ENCODE peak calls at places on chromosome 7, in seven cellular contexts. One of them, this sample, is unnamed.

GRCh38 chr7:143367972-143368371 is 5.5 kb upstream of the FAM131B start:
- DNase-seq in activated CD4-positive, CD25-positive, alpha-beta regulatory T cell: no peak
- DNase-seq in adipocyte: no peak
- DNase-seq in heart left ventricle: no peak
- DNase-seq in NCI-H446 treated with DMSO at 0.1 percent for 48 hours: no peak
- DNase-seq in H9: no peak
- DNase-seq in GM23248: peak
- DNase-seq in this sample: no peak

GRCh38 chr7:85821926-85822325 is 635.1 kb upstream of the SEMA3D start:
- DNase-seq in activated CD4-positive, CD25-positive, alpha-beta regulatory T cell: no peak
- DNase-seq in adipocyte: no peak
- DNase-seq in heart left ventricle: no peak
- DNase-seq in NCI-H446 treated with DMSO at 0.1 percent for 48 hours: no peak
- DNase-seq in H9: no peak
- DNase-seq in GM23248: no peak
- DNase-seq in this sample: no peak

GRCh38 chr7:134741901-134742635 is 37.4 kb upstream of the CALD1 start:
- DNase-seq in activated CD4-positive, CD25-positive, alpha-beta regulatory T cell: no peak
- DNase-seq in adipocyte: peak
- DNase-seq in heart left ventricle: peak
- DNase-seq in NCI-H446 treated with DMSO at 0.1 percent for 48 hours: no peak
- DNase-seq in H9: peak
- DNase-seq in GM23248: peak
- DNase-seq in this sample: peak

GRCh38 chr7:99447943-99448342 is 9.2 kb downstream of the CPSF4 start:
- DNase-seq in activated CD4-positive, CD25-positive, alpha-beta regulatory T cell: no peak
- DNase-seq in adipocyte: no peak
- DNase-seq in heart left ventricle: no peak
- DNase-seq in NCI-H446 treated with DMSO at 0.1 percent for 48 hours: no peak
- DNase-seq in H9: no peak
- DNase-seq in GM23248: no peak
- DNase-seq in this sample: no peak

GRCh38 chr7:22730921-22731654 is 4.1 kb downstream of the IL6 start:
- DNase-seq in activated CD4-positive, CD25-positive, alpha-beta regulatory T cell: no peak
- DNase-seq in adipocyte: peak
- DNase-seq in heart left ventricle: no peak
- DNase-seq in NCI-H446 treated with DMSO at 0.1 percent for 48 hours: no peak
- DNase-seq in H9: no peak
- DNase-seq in GM23248: peak
- DNase-seq in this sample: no peak

GRCh38 chr7:147197006-147197405 is 1080.4 kb downstream of the CNTNAP2 start:
- DNase-seq in activated CD4-positive, CD25-positive, alpha-beta regulatory T cell: no peak
- DNase-seq in adipocyte: no peak
- DNase-seq in heart left ventricle: no peak
- DNase-seq in NCI-H446 treated with DMSO at 0.1 percent for 48 hours: no peak
- DNase-seq in H9: no peak
- DNase-seq in GM23248: peak
- DNase-seq in this sample: no peak

GRCh38 chr7:15308831-15309230 is 253.0 kb downstream of the AGMO start:
- DNase-seq in activated CD4-positive, CD25-positive, alpha-beta regulatory T cell: no peak
- DNase-seq in adipocyte: no peak
- DNase-seq in heart left ventricle: no peak
- DNase-seq in NCI-H446 treated with DMSO at 0.1 percent for 48 hours: no peak
- DNase-seq in H9: no peak
- DNase-seq in GM23248: no peak
- DNase-seq in this sample: no peak

GRCh38 chr7:29350351-29350750 is 155.8 kb downstream of the CHN2 start:
- DNase-seq in activated CD4-positive, CD25-positive, alpha-beta regulatory T cell: no peak
- DNase-seq in adipocyte: no peak
- DNase-seq in heart left ventricle: no peak
- DNase-seq in NCI-H446 treated with DMSO at 0.1 percent for 48 hours: no peak
- DNase-seq in H9: no peak
- DNase-seq in GM23248: no peak
- DNase-seq in this sample: no peak

GRCh38 chr7:111108526-111108925 is 17.6 kb downstream of the LRRN3 start:
- DNase-seq in activated CD4-positive, CD25-positive, alpha-beta regulatory T cell: no peak
- DNase-seq in adipocyte: peak
- DNase-seq in heart left ventricle: no peak
- DNase-seq in NCI-H446 treated with DMSO at 0.1 percent for 48 hours: no peak
- DNase-seq in H9: no peak
- DNase-seq in GM23248: peak
- DNase-seq in this sample: no peak

GRCh38 chr7:55019329-55019690 is 493 bp downstream of the EGFR start:
- DNase-seq in activated CD4-positive, CD25-positive, alpha-beta regulatory T cell: no peak
- DNase-seq in adipocyte: peak
- DNase-seq in heart left ventricle: peak
- DNase-seq in NCI-H446 treated with DMSO at 0.1 percent for 48 hours: no peak
- DNase-seq in H9: no peak
- DNase-seq in GM23248: peak
- DNase-seq in this sample: peak

GRCh38 chr7:98879198-98879988 is 1.1 kb downstream of the TRRAP start:
- DNase-seq in activated CD4-positive, CD25-positive, alpha-beta regulatory T cell: peak
- DNase-seq in adipocyte: peak
- DNase-seq in heart left ventricle: no peak
- DNase-seq in NCI-H446 treated with DMSO at 0.1 percent for 48 hours: no peak
- DNase-seq in H9: peak
- DNase-seq in GM23248: peak
- DNase-seq in this sample: peak

GRCh38 chr7:151754142-151754590 is 122.7 kb downstream of the PRKAG2 start:
- DNase-seq in activated CD4-positive, CD25-positive, alpha-beta regulatory T cell: no peak
- DNase-seq in adipocyte: peak
- DNase-seq in heart left ventricle: peak
- DNase-seq in NCI-H446 treated with DMSO at 0.1 percent for 48 hours: peak
- DNase-seq in H9: peak
- DNase-seq in GM23248: peak
- DNase-seq in this sample: peak

GRCh38 chr7:148379693-148380092 is 210.9 kb upstream of the C7orf33 start:
- DNase-seq in activated CD4-positive, CD25-positive, alpha-beta regulatory T cell: no peak
- DNase-seq in adipocyte: no peak
- DNase-seq in heart left ventricle: no peak
- DNase-seq in NCI-H446 treated with DMSO at 0.1 percent for 48 hours: no peak
- DNase-seq in H9: no peak
- DNase-seq in GM23248: no peak
- DNase-seq in this sample: no peak

GRCh38 chr7:732094-732541 is 5.0 kb upstream of the PRKAR1B start:
- DNase-seq in activated CD4-positive, CD25-positive, alpha-beta regulatory T cell: no peak
- DNase-seq in adipocyte: peak
- DNase-seq in heart left ventricle: peak
- DNase-seq in NCI-H446 treated with DMSO at 0.1 percent for 48 hours: no peak
- DNase-seq in H9: peak
- DNase-seq in GM23248: no peak
- DNase-seq in this sample: peak

GRCh38 chr7:121273467-121274167 is 55.2 kb upstream of the WNT16 start:
- DNase-seq in activated CD4-positive, CD25-positive, alpha-beta regulatory T cell: no peak
- DNase-seq in adipocyte: peak
- DNase-seq in heart left ventricle: no peak
- DNase-seq in NCI-H446 treated with DMSO at 0.1 percent for 48 hours: no peak
- DNase-seq in H9: no peak
- DNase-seq in GM23248: no peak
- DNase-seq in this sample: no peak

GRCh38 chr7:1569016-1569415 is 816 bp downstream of the PSMG3 start:
- DNase-seq in activated CD4-positive, CD25-positive, alpha-beta regulatory T cell: no peak
- DNase-seq in adipocyte: no peak
- DNase-seq in heart left ventricle: no peak
- DNase-seq in NCI-H446 treated with DMSO at 0.1 percent for 48 hours: peak
- DNase-seq in H9: no peak
- DNase-seq in GM23248: peak
- DNase-seq in this sample: no peak

GRCh38 chr7:3162286-3162685 is 118.6 kb upstream of the CARD11 start:
- DNase-seq in activated CD4-positive, CD25-positive, alpha-beta regulatory T cell: no peak
- DNase-seq in adipocyte: no peak
- DNase-seq in heart left ventricle: no peak
- DNase-seq in NCI-H446 treated with DMSO at 0.1 percent for 48 hours: no peak
- DNase-seq in H9: no peak
- DNase-seq in GM23248: no peak
- DNase-seq in this sample: no peak

GRCh38 chr7:10756981-10757380 is 216.7 kb upstream of the PHF14 start:
- DNase-seq in activated CD4-positive, CD25-positive, alpha-beta regulatory T cell: no peak
- DNase-seq in adipocyte: no peak
- DNase-seq in heart left ventricle: no peak
- DNase-seq in NCI-H446 treated with DMSO at 0.1 percent for 48 hours: no peak
- DNase-seq in H9: no peak
- DNase-seq in GM23248: no peak
- DNase-seq in this sample: no peak

GRCh38 chr7:24214670-24215069 is 69.3 kb upstream of the NPY start:
- DNase-seq in activated CD4-positive, CD25-positive, alpha-beta regulatory T cell: no peak
- DNase-seq in adipocyte: no peak
- DNase-seq in heart left ventricle: no peak
- DNase-seq in NCI-H446 treated with DMSO at 0.1 percent for 48 hours: no peak
- DNase-seq in H9: no peak
- DNase-seq in GM23248: no peak
- DNase-seq in this sample: no peak

This sample was measured in ELF-1.